ENCODE peak calls at places on chromosomes 12 and 14, in seven cellular contexts. I is spleen, F is stomach, Q is prostate gland, X is GM23338, J is H1, K is breast epithelium. S is an unnamed sample.

GRCh38 chr12:49587174-49587908 is 18.1 kb downstream of the FAM186B start:
- DNase-seq in I (no peak), F (no peak), X (peak; percentile 38), Q (no peak), K (no peak), J (no peak), S (no peak)

GRCh38 chr12:98635657-98636323 is 8.8 kb downstream of the IKBIP start:
- DNase-seq in F (no peak), X (peak; percentile 32), J (no peak), K (no peak), I (no peak), Q (no peak), S (no peak)

GRCh38 chr12:78562358-78563205 is 302.0 kb upstream of the SYT1 start:
- DNase-seq in J (no peak), I (no peak), K (no peak), X (peak; percentile 61), Q (no peak), F (no peak), S (no peak)

GRCh38 chr12:86712425-86712843 is 456.2 kb upstream of the MGAT4C start:
- DNase-seq in I (no peak), J (no peak), F (no peak), K (no peak), Q (no peak), X (no peak), S (no peak)

GRCh38 chr14:77243853-77244252 is 27.2 kb downstream of the NGB start:
- DNase-seq in F (no peak), Q (no peak), X (no peak), J (no peak), I (peak; percentile 85), K (no peak), S (no peak)

GRCh38 chr12:19447386-19447785 is 8.1 kb downstream of the AEBP2 start:
- DNase-seq in I (no peak), Q (no peak), F (no peak), K (no peak), J (no peak), X (no peak), S (no peak)

GRCh38 chr14:92397839-92398564 is 75.0 kb downstream of the SLC24A4 start:
- DNase-seq in Q (no peak), J (no peak), I (no peak), X (no peak), F (no peak), K (no peak), S (no peak)

GRCh38 chr12:109377139-109377685 is 29.5 kb downstream of the MYO1H start:
- DNase-seq in K (no peak), I (no peak), Q (no peak), F (no peak), J (no peak), X (peak; percentile 79), S (no peak)

GRCh38 chr12:4112290-4112689 is 161.3 kb upstream of the CCND2 start:
- DNase-seq in J (no peak), K (no peak), X (no peak), F (no peak), I (no peak), Q (no peak), S (no peak)

GRCh38 chr12:104506691-104507401 is 50.1 kb downstream of the CHST11 start:
- DNase-seq in I (no peak), X (peak; percentile 63), K (no peak), F (no peak), J (no peak), Q (no peak), S (no peak)

GRCh38 chr12:100858658-100859057 is 64.1 kb downstream of the ANO4 start:
- DNase-seq in Q (no peak), F (no peak), K (no peak), X (no peak), I (no peak), J (no peak), S (no peak)

GRCh38 chr12:49410833-49411232 is 43.6 kb downstream of the SPATS2 start:
- DNase-seq in J (no peak), F (no peak), Q (no peak), X (no peak), K (no peak), I (no peak), S (no peak)

GRCh38 chr12:12182926-12183325 is 83.9 kb downstream of the LRP6 start:
- DNase-seq in F (no peak), X (no peak), I (no peak), K (no peak), J (no peak), Q (no peak), S (no peak)

GRCh38 chr14:75648066-75648838 is 12.4 kb downstream of the ERG28 start:
- DNase-seq in K (peak; percentile 63), J (no peak), Q (peak; percentile 72), F (peak; percentile 75), X (no peak), I (no peak), S (peak; percentile 77)

GRCh38 chr12:25629341-25629740 is 76.3 kb upstream of the LMNTD1 start:
- DNase-seq in I (no peak), X (no peak), F (no peak), Q (no peak), J (no peak), K (no peak), S (no peak)

GRCh38 chr12:132318618-132319033 is 10.8 kb downstream of the GALNT9 start:
- DNase-seq in F (no peak), K (no peak), X (no peak), Q (no peak), I (peak; percentile 73), J (no peak), S (no peak)

GRCh38 chr14:99529899-99530298 is 48.7 kb downstream of the CCNK start:
- DNase-seq in X (no peak), F (no peak), K (no peak), J (no peak), Q (no peak), I (no peak), S (no peak)

GRCh38 chr12:66239295-66239694 is 50.3 kb downstream of the IRAK3 start:
- DNase-seq in I (no peak), K (no peak), X (peak; percentile 42), F (no peak), Q (no peak), J (no peak), S (no peak)

GRCh38 chr12:66240106-66240820 is 51.2 kb downstream of the IRAK3 start:
- DNase-seq in I (no peak), K (no peak), J (no peak), F (no peak), X (no peak), Q (no peak), S (no peak)

GRCh38 chr12:66237505-66238175 is 48.6 kb downstream of the IRAK3 start:
- DNase-seq in J (no peak), F (no peak), X (no peak), Q (no peak), K (no peak), I (no peak), S (no peak)

GRCh38 chr12:66235626-66236281 is 46.7 kb downstream of the IRAK3 start:
- DNase-seq in I (no peak), Q (no peak), X (peak; percentile 25), F (no peak), K (no peak), J (no peak), S (no peak)

GRCh38 chr12:66236969-66237368 is 48.0 kb downstream of the IRAK3 start:
- DNase-seq in K (no peak), F (no peak), I (no peak), X (no peak), Q (no peak), J (no peak), S (no peak)
- H3K4me1 ChIP-seq in K (no peaks in the 10 kb centered on the region), F (peaks cover 17% of the 10 kb centered on the region), I (no peaks in the 10 kb centered on the region), X (peaks cover 35% of the 10 kb centered on the region), Q (no peaks in the 10 kb centered on the region), J (peaks cover 11% of the 10 kb centered on the region), S (peaks cover 4% of the 10 kb centered on the region)

DNA sequence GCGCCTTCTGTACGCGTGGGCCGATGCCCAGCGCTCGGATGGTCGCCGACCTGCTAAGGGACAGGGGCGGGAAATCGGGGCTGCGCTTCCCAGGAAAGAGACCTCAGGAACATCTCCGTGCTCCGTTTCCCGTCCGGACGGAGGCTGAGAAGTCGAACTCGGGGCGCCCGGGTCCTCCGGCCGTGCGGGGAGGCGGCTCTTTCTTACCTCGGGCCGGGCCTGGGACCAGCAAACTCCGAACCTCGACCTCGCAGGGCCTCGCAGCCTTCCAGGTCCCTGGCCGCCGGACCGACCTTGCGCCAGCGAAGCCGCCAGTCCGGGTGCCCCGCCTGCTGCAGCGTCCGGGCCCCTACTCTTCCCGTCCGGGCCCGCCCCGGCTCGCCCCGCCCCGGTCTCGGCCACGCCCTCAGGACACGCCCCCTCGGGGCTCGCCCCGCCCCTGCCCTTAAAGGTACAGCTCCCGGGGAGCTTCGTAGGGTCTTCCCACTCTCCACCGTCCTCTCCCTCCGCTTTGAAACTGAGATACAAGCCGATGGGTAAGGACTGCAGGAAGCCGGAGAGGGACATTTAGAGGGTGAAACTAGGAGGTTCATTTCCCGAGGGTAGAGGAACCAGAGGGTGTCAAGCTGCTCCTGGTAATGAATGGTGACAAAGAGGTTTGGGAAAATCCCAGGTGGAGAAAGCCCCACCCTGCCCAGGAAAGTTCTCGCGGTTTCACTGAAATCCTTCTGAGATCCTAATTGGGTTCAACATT is at the start of gene SLC8B1:
- DNase-seq in I (peak; percentile 98), Q (peak; percentile 85), F (peak; percentile 94), J (peak; percentile 71), X (peak; percentile 87), K (peak; percentile 89), S (peak; percentile 93)
- TF ChIP-seq POLR2AphosphoS5 in I (peak; percentile 97), Q (peak; percentile 66), F (peak; percentile 97), J (peak; percentile 65), X (peak; percentile 86), K (peak; percentile 85), S (peak; percentile 91)

GRCh38 chr12:127363392-127363791 is 903.6 kb upstream of the TMEM132C start:
- DNase-seq in J (no peak), F (no peak), X (peak; percentile 59), Q (no peak), K (no peak), I (no peak), S (no peak)
- TF ChIP-seq CTCF in J (no peak), F (no peak), X (peak; percentile 52), Q (no peak), K (no peak), I (no peak), S (no peak)

GRCh38 chr12:30088259-30088995 is 304.7 kb upstream of the TMTC1 start:
- DNase-seq in K (no peak), I (no peak), J (no peak), F (no peak), Q (no peak), X (no peak), S (no peak)

GRCh38 chr12:30095511-30095910 is 311.8 kb upstream of the TMTC1 start:
- DNase-seq in F (no peak), I (no peak), Q (no peak), J (no peak), X (no peak), K (no peak), S (no peak)

GRCh38 chr12:30090258-30090657 is 306.5 kb upstream of the TMTC1 start:
- DNase-seq in F (no peak), J (no peak), Q (no peak), K (no peak), I (no peak), X (no peak), S (no peak)
- H3K4me1 ChIP-seq in F (no peaks in the 10 kb centered on the region), J (no peaks in the 10 kb centered on the region), Q (no peaks in the 10 kb centered on the region), K (no peaks in the 10 kb centered on the region), I (no peaks in the 10 kb centered on the region), X (no peaks in the 10 kb centered on the region), S (no peaks in the 10 kb centered on the region)